ENCODE peak calls at places on chromosome 5, in ten cellular contexts. T is iris pigment epithelial cell; B is stimulated activated CD4-positive, alpha-beta T cell treated with anti-CD3 and anti-CD28 coated beads, Interleukin-15, amount 100 ng/mL, for 24 hours; P is mammary epithelial cell; Q is astrocyte of the spinal cord; N is stimulated activated CD8-positive, alpha-beta memory T cell treated with anti-CD3 and anti-CD28 coated beads, Interleukin-7, amount 100 ng/mL, for 1 hour; L is HCT116; I is EL; D is tibial nerve; A is RCC 7860. K is an unnamed sample.
A peak's percentile ranks its signal among the peaks of the same experiment; 100 is the strongest.

GRCh38 chr5:75037106-75037505 is 15.3 kb downstream of the GCNT4 start:
- DNase-seq in T (peak; percentile 81), B (peak; percentile 67), P (peak; percentile 99), Q (peak; percentile 74), N (no peak), L (peak; percentile 94), I (peak; percentile 83), D (no peak), A (peak; percentile 59), K (peak; percentile 94)

GRCh38 chr5:173765030-173765644 is 123.0 kb upstream of the CPEB4 start:
- DNase-seq in T (no peak), B (no peak), P (no peak), Q (no peak), N (no peak), L (no peak), I (no peak), D (no peak), A (peak; percentile 29), K (no peak)

GRCh38 chr5:170565077-170565476 is 61.3 kb downstream of the KCNIP1 start:
- DNase-seq in T (no peak), B (no peak), P (no peak), Q (no peak), N (no peak), L (no peak), I (no peak), D (no peak), A (no peak), K (no peak)

GRCh38 chr5:140611020-140611521 is 21.9 kb downstream of the CD14 start:
- DNase-seq in T (no peak), B (no peak), P (no peak), Q (no peak), N (no peak), L (no peak), I (no peak), D (no peak), A (no peak), K (peak; percentile 98)

GRCh38 chr5:61731946-61732314 is 399.9 kb downstream of the ZSWIM6 start:
- DNase-seq in T (no peak), B (no peak), P (no peak), Q (no peak), N (no peak), L (no peak), I (no peak), D (no peak), A (no peak), K (no peak)

GRCh38 chr5:67475489-67475888 is 278.9 kb upstream of the CD180 start:
- DNase-seq in T (no peak), B (no peak), P (no peak), Q (no peak), N (no peak), L (no peak), I (peak; percentile 7), D (no peak), A (no peak), K (no peak)

GRCh38 chr5:35884125-35884788 is 27.6 kb downstream of the IL7R start:
- DNase-seq in T (peak; percentile 87), B (no peak), P (peak; percentile 82), Q (peak; percentile 80), N (no peak), L (no peak), I (peak; percentile 98), D (no peak), A (peak; percentile 94), K (peak; percentile 85)

GRCh38 chr5:27472000-27472763 is 433.8 kb upstream of the CDH9 start:
- DNase-seq in T (peak; percentile 40), B (no peak), P (peak; percentile 8), Q (peak; percentile 2), N (no peak), L (no peak), I (peak; percentile 8), D (no peak), A (no peak), K (peak; percentile 55)

GRCh38 chr5:38445374-38446028 is 110.9 kb downstream of the LIFR start:
- DNase-seq in T (peak; percentile 49), B (no peak), P (no peak), Q (peak; percentile 59), N (no peak), L (no peak), I (peak; percentile 38), D (peak; percentile 45), A (peak; percentile 69), K (no peak)

GRCh38 chr5:43485406-43485805 is 1.7 kb upstream of the TMEM267 start:
- DNase-seq in T (peak; percentile 6), B (no peak), P (no peak), Q (no peak), N (no peak), L (no peak), I (no peak), D (no peak), A (no peak), K (no peak)

GRCh38 chr5:148805323-148806290 is 20.8 kb upstream of the ADRB2 start:
- DNase-seq in T (peak; percentile 19), B (peak; percentile 55), P (peak; percentile 36), Q (peak; percentile 37), N (no peak), L (no peak), I (peak; percentile 56), D (no peak), A (peak; percentile 84), K (no peak)

GRCh38 chr5:140408750-140409241 is 7.2 kb downstream of the ANKHD1 start:
- DNase-seq in T (no peak), B (no peak), P (peak; percentile 36), Q (no peak), N (no peak), L (no peak), I (no peak), D (no peak), A (no peak), K (no peak)

GRCh38 chr5:134019636-134020035 is 14.9 kb upstream of the VDAC1 start:
- DNase-seq in T (no peak), B (no peak), P (no peak), Q (no peak), N (no peak), L (no peak), I (no peak), D (no peak), A (no peak), K (no peak)

GRCh38 chr5:1507961-1508678 is 15.6 kb downstream of the LPCAT1 start:
- DNase-seq in T (no peak), B (no peak), P (no peak), Q (no peak), N (no peak), L (no peak), I (no peak), D (no peak), A (no peak), K (no peak)

GRCh38 chr5:104326966-104327365 is 764.4 kb upstream of the NUDT12 start:
- DNase-seq in T (no peak), B (no peak), P (no peak), Q (no peak), N (no peak), L (no peak), I (no peak), D (no peak), A (no peak), K (no peak)

GRCh38 chr5:2038337-2039179 is 155.8 kb upstream of the IRX4 start:
- DNase-seq in T (peak; percentile 10), B (peak; percentile 73), P (peak; percentile 42), Q (no peak), N (peak; percentile 14), L (peak; percentile 33), I (peak; percentile 23), D (no peak), A (no peak), K (peak; percentile 10)

GRCh38 chr5:158560170-158560569 is 539.5 kb downstream of the EBF1 start:
- DNase-seq in T (peak; percentile 7), B (no peak), P (peak; percentile 20), Q (peak; percentile 12), N (no peak), L (no peak), I (peak; percentile 55), D (no peak), A (no peak), K (no peak)

GRCh38 chr5:83645936-83646335 is 74.7 kb downstream of the HAPLN1 start:
- DNase-seq in T (peak; percentile 38), B (no peak), P (no peak), Q (no peak), N (no peak), L (no peak), I (no peak), D (no peak), A (no peak), K (no peak)

GRCh38 chr5:14242447-14242846 is 99.3 kb downstream of the TRIO start:
- DNase-seq in T (no peak), B (no peak), P (no peak), Q (no peak), N (no peak), L (no peak), I (no peak), D (no peak), A (no peak), K (no peak)

GRCh38 chr5:64883912-64884311 is 115.2 kb downstream of the CWC27 start:
- DNase-seq in T (no peak), B (no peak), P (peak; percentile 6), Q (no peak), N (no peak), L (no peak), I (no peak), D (no peak), A (no peak), K (no peak)

K was measured in NCI-H226.